ENCODE peak calls at places on chromosomes 16 and 17, in four cellular contexts. B is AG04450, Y is foreskin fibroblast, T is AG04449. E is an unnamed sample.

GRCh38 chr17:64420143-64420670 is 28.7 kb upstream of the MILR1 start:
- DNase-seq in B (peak; percentile 67), Y (peak; percentile 68), T (peak; percentile 45), E (peak; percentile 74)

GRCh38 chr16:83744521-83744981 is 63.2 kb upstream of the HSBP1 start:
- DNase-seq in B (no peak), Y (peak; percentile 67), T (no peak), E (no peak)

GRCh38 chr17:65359016-65359415 is 202.4 kb downstream of the AXIN2 start:
- DNase-seq in B (peak; percentile 33), Y (peak; percentile 76), T (peak; percentile 21), E (peak; percentile 61)

GRCh38 chr16:19690196-19690595 is 27.8 kb downstream of the KNOP1 start:
- DNase-seq in B (no peak), Y (no peak), T (no peak), E (no peak)

GRCh38 chr16:17271687-17272086 is 199.1 kb downstream of the XYLT1 start:
- DNase-seq in B (no peak), Y (no peak), T (no peak), E (no peak)

GRCh38 chr17:39014044-39014794 is 47.0 kb upstream of the FBXO47 start:
- DNase-seq in B (peak; percentile 21), Y (peak; percentile 52), T (no peak), E (no peak)

GRCh38 chr16:68396481-68396880 is 51.8 kb downstream of the SMPD3 start:
- DNase-seq in B (peak; percentile 16), Y (peak; percentile 30), T (peak; percentile 9), E (no peak)

GRCh38 chr17:1491406-1492248 is 859 bp downstream of the MYO1C start:
- DNase-seq in B (no peak), Y (peak; percentile 64), T (no peak), E (no peak)

GRCh38 chr16:85178006-85178591 is 65.8 kb upstream of the CIBAR2 start:
- DNase-seq in B (no peak), Y (no peak), T (no peak), E (no peak)

GRCh38 chr17:39099686-39100293 is 51.6 kb downstream of the PLXDC1 start:
- DNase-seq in B (peak; percentile 44), Y (peak; percentile 17), T (no peak), E (peak; percentile 70)

GRCh38 chr17:49388692-49389513 is 25.8 kb downstream of the PHB1 start:
- DNase-seq in B (no peak), Y (no peak), T (no peak), E (no peak)

GRCh38 chr17:7260601-7261376 is 1.5 kb downstream of the CLDN7 start:
- DNase-seq in B (no peak), Y (no peak), T (no peak), E (no peak)

GRCh38 chr16:88357306-88358032 is 25.3 kb upstream of the ZNF469 start:
- DNase-seq in B (no peak), Y (peak; percentile 64), T (peak; percentile 14), E (no peak)

GRCh38 chr16:87608400-87608985 is 6.2 kb downstream of the JPH3 start:
- DNase-seq in B (peak; percentile 13), Y (peak; percentile 40), T (no peak), E (peak; percentile 29)

GRCh38 chr17:40313660-40314556 is 4.9 kb downstream of the RARA start:
- DNase-seq in B (no peak), Y (no peak), T (no peak), E (no peak)

GRCh38 chr16:89408315-89408714 is 82.0 kb downstream of the ANKRD11 start:
- DNase-seq in B (no peak), Y (no peak), T (no peak), E (no peak)

GRCh38 chr17:78414178-78415162 is 36.0 kb downstream of the PGS1 start:
- DNase-seq in B (no peak), Y (no peak), T (no peak), E (no peak)

GRCh38 chr17:67759355-67760171 is 41.8 kb downstream of the NOL11 start:
- DNase-seq in B (peak; percentile 10), Y (peak; percentile 49), T (peak; percentile 4), E (no peak)

GRCh38 chr16:1367486-1368174 is 15.9 kb downstream of the GNPTG start:
- DNase-seq in B (no peak), Y (no peak), T (no peak), E (no peak)

GRCh38 chr16:10564591-10564990 is 15.8 kb downstream of the EMP2 start:
- DNase-seq in B (no peak), Y (no peak), T (no peak), E (no peak)

GRCh38 chr16:85616608-85617311 is 3.6 kb downstream of the GSE1 start:
- DNase-seq in B (no peak), Y (no peak), T (no peak), E (no peak)

GRCh38 chr17:45973099-45973838 is 25.8 kb upstream of the STH start:
- DNase-seq in B (no peak), Y (no peak), T (no peak), E (no peak)

GRCh38 chr16:17983847-17984639 is 352.5 kb downstream of the NPIPA8 start:
- DNase-seq in B (no peak), Y (no peak), T (no peak), E (no peak)

GRCh38 chr17:46766493-46767491 is 51.7 kb downstream of the WNT3 start:
- DNase-seq in B (no peak), Y (no peak), T (no peak), E (no peak)

GRCh38 chr17:31598921-31599571 is 207.6 kb downstream of the RAB11FIP4 start:
- DNase-seq in B (no peak), Y (no peak), T (no peak), E (no peak)

GRCh38 chr17:81346908-81347349 is 48.3 kb upstream of the BAHCC1 start:
- DNase-seq in B (no peak), Y (no peak), T (no peak), E (no peak)

GRCh38 chr16:77310877-77311276 is 111.7 kb downstream of the SYCE1L start:
- DNase-seq in B (no peak), Y (no peak), T (no peak), E (no peak)

GRCh38 chr16:25586826-25587225 is 104.9 kb upstream of the HS3ST4 start:
- DNase-seq in B (no peak), Y (no peak), T (no peak), E (no peak)

GRCh38 chr17:33522623-33523022 is 229.5 kb upstream of the ASIC2 start:
- DNase-seq in B (no peak), Y (no peak), T (no peak), E (no peak)

GRCh38 chr17:78537217-78537860 is 39.9 kb downstream of the DNAH17 start:
- DNase-seq in B (no peak), Y (no peak), T (no peak), E (no peak)

GRCh38 chr16:48330847-48331204 is 54.4 kb downstream of the SIAH1 start:
- DNase-seq in B (no peak), Y (no peak), T (no peak), E (no peak)

GRCh38 chr17:32928527-32929287 is 754 bp downstream of the TMEM98 start:
- DNase-seq in B (no peak), Y (no peak), T (no peak), E (no peak)

GRCh38 chr16:74936902-74937560 is 47.9 kb downstream of the WDR59 start:
- DNase-seq in B (peak; percentile 15), Y (peak; percentile 68), T (peak; percentile 66), E (peak; percentile 72)

GRCh38 chr17:48634446-48635208 is 8.5 kb upstream of the HOXB9 start:
- DNase-seq in B (no peak), Y (no peak), T (no peak), E (no peak)

GRCh38 chr17:27993723-27994310 is 48.7 kb upstream of the NLK start:
- DNase-seq in B (no peak), Y (no peak), T (no peak), E (no peak)

GRCh38 chr17:46977750-46978488 is 1.1 kb downstream of the RPRML start:
- DNase-seq in B (no peak), Y (no peak), T (no peak), E (no peak)

GRCh38 chr17:80192268-80192667 is 22.4 kb downstream of the CARD14 start:
- DNase-seq in B (no peak), Y (no peak), T (no peak), E (no peak)

GRCh38 chr17:8479431-8479947 is 43.8 kb downstream of the NDEL1 start:
- DNase-seq in B (peak; percentile 33), Y (peak; percentile 85), T (no peak), E (peak; percentile 60)

GRCh38 chr17:14308636-14308964 is 7.7 kb downstream of the HS3ST3B1 start:
- DNase-seq in B (no peak), Y (no peak), T (no peak), E (no peak)
- H3K4me3 ChIP-seq in B (peak overlapping the region; percentile 58), Y (peak overlapping the region; percentile 46), T (peak overlapping the region; percentile 55), E (peak overlapping the region; percentile 53)

GRCh38 chr17:37438141-37438540 is 31.5 kb downstream of the TADA2A start:
- DNase-seq in B (no peak), Y (no peak), T (no peak), E (no peak)
- TF ChIP-seq CTCF in B (no peak), Y (no peak), T (no peak), E (peak; percentile 13)

DNA sequence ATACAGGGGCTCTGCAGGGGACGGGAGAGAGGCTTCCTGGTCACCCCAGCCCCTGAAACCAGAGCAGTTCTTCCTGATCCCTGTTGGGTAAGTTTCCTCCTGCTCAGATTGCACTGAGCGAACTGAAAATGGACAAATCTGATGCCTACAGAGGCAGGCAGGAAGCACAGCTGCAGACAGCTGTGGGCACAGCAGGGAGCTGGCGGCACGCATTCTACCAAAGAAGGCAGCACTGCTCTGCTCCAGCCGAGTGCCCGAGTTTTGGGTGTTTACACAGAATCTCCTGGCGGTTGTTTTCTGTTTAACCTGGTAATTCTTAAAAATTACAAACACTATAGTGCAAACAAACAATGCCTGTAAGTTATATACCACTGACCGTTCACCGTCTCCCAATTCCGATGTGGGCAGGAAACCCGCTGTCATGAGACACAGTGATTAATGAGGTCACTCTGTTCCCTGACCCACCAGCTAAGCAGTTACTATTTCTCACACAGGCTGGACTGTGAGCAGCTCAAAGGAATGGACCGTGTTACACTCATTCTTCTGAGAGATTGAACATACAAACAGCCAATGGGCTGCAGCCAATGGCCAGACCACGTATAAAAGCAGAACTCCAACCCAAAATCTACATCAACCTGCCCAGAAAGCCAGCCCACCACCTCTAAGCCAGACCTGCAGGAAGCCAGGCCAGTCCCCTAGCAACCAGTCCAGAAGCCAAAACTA is 25.5 kb downstream of the NSMCE1 start:
- DNase-seq in B (peak; percentile 94), Y (peak; percentile 95), T (peak; percentile 41), E (peak; percentile 96)
- H3K4me3 ChIP-seq in B (peak overlapping the region; percentile 44), Y (peak overlapping the region; percentile 10), T (peak overlapping the region; percentile 23), E (peak overlapping the region; percentile 23)

GRCh38 chr16:8931864-8932263 is 31.8 kb downstream of the USP7 start:
- DNase-seq in B (peak; percentile 27), Y (peak; percentile 20), T (no peak), E (peak; percentile 60)

GRCh38 chr16:8934601-8935000 is 29.1 kb downstream of the USP7 start:
- DNase-seq in B (no peak), Y (no peak), T (no peak), E (no peak)

GRCh38 chr16:8936421-8936820 is 27.3 kb downstream of the USP7 start:
- DNase-seq in B (no peak), Y (peak; percentile 28), T (no peak), E (peak; percentile 37)

GRCh38 chr16:8937803-8938202 is 25.9 kb downstream of the USP7 start:
- DNase-seq in B (no peak), Y (no peak), T (no peak), E (no peak)

GRCh38 chr16:8935989-8936388 is 27.7 kb downstream of the USP7 start:
- DNase-seq in B (no peak), Y (no peak), T (no peak), E (no peak)
- TF ChIP-seq CTCF in B (no peak), Y (peak; percentile 10), T (no peak), E (no peak)

E was measured in astrocyte of the cerebellum.